ENCODE peak calls at places on chromosomes 16 and 17, in four cellular contexts. W, D, V and M are unnamed samples.
A peak's percentile ranks its signal among the peaks of the same experiment; 100 is the strongest.

GRCh38 chr17:72520665-72521303 is 400.0 kb downstream of the SOX9 start:
- DNase-seq in W (no peak), D (no peak), V (no peak), M (no peak)

GRCh38 chr17:78890111-78890897 is 12.7 kb downstream of the CEP295NL start:
- DNase-seq in W (peak; percentile 74), D (no peak), V (no peak), M (peak; percentile 70)

GRCh38 chr16:84724619-84725307 is 25.0 kb downstream of the USP10 start:
- DNase-seq in W (no peak), D (no peak), V (peak; percentile 49), M (peak; percentile 36)

GRCh38 chr16:7343271-7343670 is 10.6 kb downstream of the RBFOX1 start:
- DNase-seq in W (peak; percentile 40), D (no peak), V (no peak), M (no peak)

GRCh38 chr17:68539536-68540469 is 27.6 kb downstream of the PRKAR1A start:
- DNase-seq in W (no peak), D (peak; percentile 24), V (peak; percentile 53), M (no peak)

GRCh38 chr17:50169121-50169764 is 3.4 kb downstream of the SGCA start:
- DNase-seq in W (peak; percentile 47), D (peak; percentile 75), V (peak; percentile 73), M (peak; percentile 77)

GRCh38 chr17:50393700-50394099 is 3.6 kb downstream of the LRRC59 start:
- DNase-seq in W (no peak), D (no peak), V (no peak), M (no peak)

GRCh38 chr17:6110088-6110487 is 39.9 kb downstream of the WSCD1 start:
- DNase-seq in W (no peak), D (no peak), V (no peak), M (peak; percentile 51)

GRCh38 chr17:42744283-42744805 is 496 bp downstream of the EZH1 start:
- DNase-seq in W (peak; percentile 85), D (peak; percentile 81), V (peak; percentile 72), M (peak; percentile 74)

GRCh38 chr16:66152841-66153525 is 213.5 kb upstream of the CDH5 start:
- DNase-seq in W (no peak), D (no peak), V (peak; percentile 17), M (no peak)

GRCh38 chr17:49775546-49776260 is 11.8 kb upstream of the FAM117A start:
- DNase-seq in W (no peak), D (no peak), V (no peak), M (no peak)

GRCh38 chr17:60169921-60170817 is 20.4 kb downstream of the CA4 start:
- DNase-seq in W (peak; percentile 64), D (no peak), V (peak; percentile 57), M (no peak)

GRCh38 chr16:87332150-87332549 is 15.0 kb upstream of the C16orf95 start:
- DNase-seq in W (no peak), D (no peak), V (peak; percentile 41), M (no peak)

GRCh38 chr16:15961557-15962205 is 12.3 kb downstream of the ABCC1 start:
- DNase-seq in W (no peak), D (no peak), V (no peak), M (no peak)

GRCh38 chr16:77406680-77407079 is 28.2 kb downstream of the ADAMTS18 start:
- DNase-seq in W (no peak), D (no peak), V (peak; percentile 23), M (no peak)

GRCh38 chr17:71764507-71764906 is 356.3 kb upstream of the SOX9 start:
- DNase-seq in W (peak; percentile 37), D (peak; percentile 63), V (no peak), M (peak; percentile 2)

GRCh38 chr17:80000136-80000535 is 35.5 kb downstream of the TBC1D16 start:
- DNase-seq in W (peak; percentile 11), D (no peak), V (no peak), M (no peak)

GRCh38 chr17:6994666-6995246 is 1.1 kb upstream of the ALOX12 start:
- DNase-seq in W (no peak), D (no peak), V (no peak), M (no peak)

GRCh38 chr16:53812914-53813313 is 109.0 kb downstream of the FTO start:
- DNase-seq in W (no peak), D (no peak), V (no peak), M (no peak)

GRCh38 chr17:73798111-73798748 is 154.0 kb upstream of the SDK2 start:
- DNase-seq in W (no peak), D (no peak), V (peak; percentile 100), M (no peak)

GRCh38 chr17:21001111-21001812 is 41.5 kb downstream of the USP22 start:
- DNase-seq in W (no peak), D (no peak), V (no peak), M (no peak)

GRCh38 chr17:16352838-16353701 is at the start of gene CENPV:
- DNase-seq in W (peak; percentile 36), D (peak; percentile 72), V (peak; percentile 16), M (peak; percentile 93)

GRCh38 chr17:56172517-56172982 is 19.3 kb downstream of the ANKFN1 start:
- DNase-seq in W (peak; percentile 56), D (peak; percentile 42), V (no peak), M (no peak)

GRCh38 chr17:74856113-74856512 is 3.6 kb downstream of the GRIN2C start:
- DNase-seq in W (no peak), D (no peak), V (no peak), M (no peak)

GRCh38 chr17:50686494-50687199 is 21.1 kb downstream of the ANKRD40 start:
- DNase-seq in W (peak; percentile 63), D (no peak), V (peak; percentile 80), M (no peak)

GRCh38 chr17:17681744-17682292 is 560 bp downstream of the RAI1 start:
- DNase-seq in W (peak; percentile 58), D (no peak), V (no peak), M (peak; percentile 73)

GRCh38 chr17:8965394-8966168 is at the start of gene PIK3R5:
- DNase-seq in W (peak; percentile 47), D (peak; percentile 19), V (no peak), M (peak; percentile 95)

GRCh38 chr16:17370233-17371013 is 100.3 kb downstream of the XYLT1 start:
- DNase-seq in W (no peak), D (no peak), V (peak; percentile 82), M (no peak)

GRCh38 chr16:66984902-66985311 is 3.5 kb upstream of the CES4A start:
- DNase-seq in W (no peak), D (no peak), V (no peak), M (no peak)

GRCh38 chr17:60079401-60079861 is 710 bp upstream of the HEATR6 start:
- DNase-seq in W (no peak), D (peak; percentile 2), V (peak; percentile 52), M (no peak)

GRCh38 chr17:46986401-46986800 is 7.3 kb upstream of the RPRML start:
- DNase-seq in W (no peak), D (no peak), V (no peak), M (no peak)

GRCh38 chr17:46135126-46135812 is 58.0 kb downstream of the KANSL1 start:
- DNase-seq in W (no peak), D (no peak), V (no peak), M (no peak)

GRCh38 chr16:62853887-62854286 is 817.6 kb upstream of the CDH8 start:
- DNase-seq in W (no peak), D (no peak), V (no peak), M (no peak)

GRCh38 chr17:50397111-50397918 is at the start of gene LRRC59:
- DNase-seq in W (peak; percentile 94), D (peak; percentile 89), V (peak; percentile 81), M (peak; percentile 91)

GRCh38 chr17:64178011-64178825 is 48.3 kb upstream of the ERN1 start:
- DNase-seq in W (no peak), D (no peak), V (no peak), M (no peak)

GRCh38 chr16:27430512-27430911 is 28.5 kb downstream of the IL21R start:
- DNase-seq in W (no peak), D (no peak), V (no peak), M (no peak)

GRCh38 chr16:546909-547770 is 13.1 kb upstream of the PRR35 start:
- DNase-seq in W (peak; percentile 64), D (peak; percentile 68), V (peak; percentile 63), M (peak; percentile 87)

DNA sequence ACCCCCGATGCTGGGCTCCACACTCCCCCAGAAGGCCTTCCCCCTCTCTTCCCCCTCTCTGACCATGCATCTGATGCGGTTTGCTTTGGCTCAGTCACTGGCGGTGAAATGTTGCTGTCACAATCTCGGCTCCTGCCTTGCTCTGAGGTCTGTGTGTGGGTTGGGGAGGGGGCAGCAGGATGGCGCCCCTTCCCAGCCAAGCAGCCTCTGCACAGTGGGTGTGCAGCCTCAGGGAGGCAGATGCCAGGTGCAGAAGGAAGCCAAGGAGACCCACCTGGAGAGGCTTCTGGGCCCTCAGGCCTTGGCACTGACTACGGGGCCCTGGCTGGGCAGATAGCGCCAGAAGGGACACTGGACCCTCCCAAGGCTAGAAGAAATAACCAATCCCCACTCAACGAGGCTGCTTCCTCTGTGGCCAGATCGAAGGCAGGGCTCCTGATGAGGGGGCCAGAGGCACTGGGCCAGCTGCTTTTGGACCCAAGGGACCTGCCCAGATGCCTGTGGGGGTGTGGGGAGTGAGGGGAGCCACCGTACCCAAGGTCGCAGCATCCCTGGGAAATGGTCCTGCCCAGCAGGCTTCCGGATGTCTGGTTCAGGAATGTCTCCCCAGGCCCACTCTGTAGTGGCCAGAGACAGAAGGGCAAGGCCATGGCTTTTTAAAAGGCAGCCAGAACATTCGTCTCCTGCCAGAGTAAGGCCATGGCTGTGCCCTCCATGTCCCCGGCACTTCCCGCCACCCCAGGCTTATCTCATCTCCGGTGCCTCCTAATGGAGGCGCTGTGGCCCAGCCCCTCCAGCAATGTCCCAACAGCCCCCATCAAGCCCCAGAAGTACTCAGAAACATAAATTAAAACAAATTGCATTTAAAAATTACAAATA is 43.4 kb upstream of the SLC38A10 start:
- DNase-seq in W (peak; percentile 31), D (no peak), V (peak; percentile 37), M (no peak)
- TF ChIP-seq CTCF in W (no peak), D (no peak), V (no peak), M (no peak)

GRCh38 chr17:30299000-30299399 is 7.3 kb upstream of the BLMH start:
- DNase-seq in W (no peak), D (no peak), V (peak; percentile 29), M (no peak)
- TF ChIP-seq CTCF in W (no peak), D (peak; percentile 45), V (peak; percentile 37), M (no peak)

GRCh38 chr16:20637247-20637646 is 60.2 kb downstream of the ACSM1 start:
- DNase-seq in W (no peak), D (no peak), V (no peak), M (no peak)

GRCh38 chr16:20638711-20639335 is 58.7 kb downstream of the ACSM1 start:
- DNase-seq in W (no peak), D (peak; percentile 3), V (no peak), M (no peak)
- TF ChIP-seq CTCF in W (no peak), D (no peak), V (no peak), M (no peak)

DNA sequence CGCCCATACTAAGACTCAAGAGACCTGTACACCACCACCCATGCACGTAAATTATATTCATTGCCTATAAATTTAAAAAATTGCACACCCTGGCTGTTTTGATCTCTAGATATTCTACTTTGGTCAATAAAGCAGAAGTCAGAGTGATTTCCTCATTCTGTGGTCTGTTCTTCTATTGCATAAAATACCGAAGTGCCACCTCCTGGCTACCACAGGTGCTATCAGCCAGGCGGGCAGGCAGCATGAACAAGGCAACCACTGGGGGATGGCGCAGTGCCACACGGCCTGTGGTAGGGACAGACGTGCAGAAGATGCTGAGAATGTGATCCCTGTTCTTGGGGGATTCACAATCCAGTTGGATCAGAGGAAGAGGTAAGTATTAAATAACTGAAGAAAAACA is 122.3 kb downstream of the CDK5R1 start:
- DNase-seq in W (peak; percentile 67), D (no peak), V (peak; percentile 10), M (peak; percentile 60)
- TF ChIP-seq CTCF in W (peak; percentile 43), D (no peak), V (peak; percentile 4), M (peak; percentile 64)